ENCODE peak calls at places on chromosomes 11 and 22, in five cellular contexts. L is prostate gland; M is mammary epithelial cell; J is activated T-helper 9 cell treated with anti-CD3 and anti-CD28 coated beads, Interleukin-2, amount 50 U/mL, for 16 hours; Y is fibroblast of lung. S is an unnamed sample.

GRCh38 chr22:48955351-48956311 is 872.0 kb downstream of the BRD1 start:
- DNase-seq in L (peak), M (no peak), J (no peak), Y (no peak), S (no peak)

GRCh38 chr22:33869946-33870345 is 50.3 kb downstream of the LARGE1 start:
- DNase-seq in L (no peak), M (no peak), J (no peak), Y (no peak), S (no peak)

GRCh38 chr11:126345283-126345682 is 10.2 kb upstream of the ST3GAL4 start:
- DNase-seq in L (no peak), M (no peak), J (no peak), Y (no peak), S (no peak)

GRCh38 chr22:49244466-49245420 is 582.9 kb downstream of the BRD1 start:
- DNase-seq in L (no peak), M (no peak), J (no peak), Y (no peak), S (no peak)

GRCh38 chr11:3218483-3219280 is at the start of gene MRGPRG:
- DNase-seq in L (no peak), M (no peak), J (no peak), Y (no peak), S (no peak)

GRCh38 chr22:36870250-36870649 is 9.4 kb downstream of the NCF4 start:
- DNase-seq in L (peak), M (peak), J (no peak), Y (no peak), S (no peak)

GRCh38 chr11:60087239-60087638 is 1.2 kb upstream of the MS4A2 start:
- DNase-seq in L (no peak), M (no peak), J (no peak), Y (no peak), S (no peak)

GRCh38 chr11:124863137-124863825 is 2.0 kb upstream of the ROBO3 start:
- DNase-seq in L (no peak), M (no peak), J (no peak), Y (peak), S (no peak)

GRCh38 chr11:41921991-41922390 is 462.5 kb upstream of the LRRC4C start:
- DNase-seq in L (no peak), M (no peak), J (no peak), Y (no peak), S (no peak)

GRCh38 chr11:25992254-25992653 is 339.7 kb upstream of the ANO3 start:
- DNase-seq in L (no peak), M (no peak), J (no peak), Y (peak), S (no peak)

GRCh38 chr11:128903248-128904041 is 12.3 kb downstream of the KCNJ5 start:
- DNase-seq in L (no peak), M (peak), J (no peak), Y (peak), S (peak)

GRCh38 chr11:1337647-1338007 is 28.2 kb upstream of the TOLLIP start:
- DNase-seq in L (no peak), M (no peak), J (no peak), Y (no peak), S (no peak)

GRCh38 chr11:69442012-69442806 is 39.3 kb upstream of the LINC01488 start:
- DNase-seq in L (no peak), M (peak), J (no peak), Y (peak), S (no peak)

GRCh38 chr22:24244144-24244787 is 616 bp downstream of the GGT5 start:
- DNase-seq in L (no peak), M (no peak), J (no peak), Y (peak), S (no peak)

GRCh38 chr11:128029219-128029722 is 558.1 kb downstream of the ETS1 start:
- DNase-seq in L (no peak), M (no peak), J (no peak), Y (peak), S (no peak)

GRCh38 chr11:68970921-68971636 is 9.7 kb downstream of the MRGPRD start:
- DNase-seq in L (no peak), M (no peak), J (no peak), Y (no peak), S (no peak)

GRCh38 chr11:105693075-105693474 is 83.2 kb downstream of the GRIA4 start:
- DNase-seq in L (no peak), M (no peak), J (no peak), Y (no peak), S (no peak)

GRCh38 chr11:12137938-12138731 is 27.7 kb downstream of the MICAL2 start:
- DNase-seq in L (no peak), M (peak), J (no peak), Y (peak), S (peak)

GRCh38 chr11:83072689-83073242 is 1.1 kb upstream of the RAB30 start:
- DNase-seq in L (no peak), M (no peak), J (no peak), Y (no peak), S (no peak)